ENCODE peak calls at places on chromosomes 11 and 22, in five cellular contexts. J is activated T-helper 1 cell treated with anti-CD3 and anti-CD28 coated beads, Interleukin-12 subunit alpha, Interleukin-12 subunit beta, Interleukin-2, Interleukin-4 antibody, amounts not matched to agents 30 ng/mL and 10 ng/mL and 1 ng/mL, durations not matched to agents 14 hours and 24 hours and 36 hours; M is mucosa of gallbladder; C is right cardiac atrium; X is NCI-H446. S is an unnamed sample.

GRCh38 chr11:23423119-23423518 is 562.8 kb upstream of the CCDC179 start:
- DNase-seq in M (no peak), J (no peak), C (no peak), X (no peak), S (no peak)

GRCh38 chr22:29520851-29521250 is 32.7 kb downstream of the THOC5 start:
- DNase-seq in C (no peak), J (no peak), M (no peak), X (no peak), S (no peak)

GRCh38 chr11:26319906-26320305 is 12.0 kb upstream of the ANO3 start:
- DNase-seq in J (no peak), X (no peak), C (no peak), M (peak), S (no peak)

GRCh38 chr11:124762077-124762623 is at the start of gene ESAM:
- DNase-seq in C (peak), M (no peak), J (peak), X (no peak), S (peak)

GRCh38 chr11:910044-910588 is 494 bp downstream of the CHID1 start:
- DNase-seq in M (no peak), X (no peak), J (no peak), C (no peak), S (no peak)

GRCh38 chr11:87473174-87473573 is 435.4 kb downstream of the TMEM135 start:
- DNase-seq in M (no peak), X (no peak), C (no peak), J (no peak), S (no peak)

GRCh38 chr11:86551286-86551685 is 121.1 kb downstream of the ME3 start:
- DNase-seq in M (peak), C (no peak), J (no peak), X (no peak), S (no peak)

GRCh38 chr22:45804986-45805325 is 133.3 kb downstream of the ATXN10 start:
- DNase-seq in J (no peak), X (no peak), M (no peak), C (no peak), S (no peak)

GRCh38 chr11:776459-777287 is 614 bp downstream of the GATD1 start:
- DNase-seq in C (peak), X (no peak), J (no peak), M (no peak), S (no peak)

GRCh38 chr11:12539570-12539969 is 134.7 kb upstream of the TEAD1 start:
- DNase-seq in M (no peak), C (no peak), J (no peak), X (no peak), S (no peak)

GRCh38 chr11:106917973-106918372 is 100.3 kb downstream of the GUCY1A2 start:
- DNase-seq in J (no peak), X (no peak), M (no peak), C (no peak), S (no peak)

GRCh38 chr11:3022300-3022967 is 30.3 kb upstream of the NAP1L4 start:
- DNase-seq in J (no peak), M (no peak), X (no peak), C (peak), S (no peak)

GRCh38 chr22:31323578-31324550 is 22.3 kb downstream of the PATZ1 start:
- DNase-seq in J (no peak), X (no peak), C (no peak), M (no peak), S (no peak)

GRCh38 chr11:13962562-13963168 is at the start of gene SPON1:
- DNase-seq in M (peak), J (peak), C (peak), X (no peak), S (no peak)

GRCh38 chr22:33492210-33492651 is 428.0 kb downstream of the LARGE1 start:
- DNase-seq in J (no peak), C (no peak), X (no peak), M (peak), S (no peak)

GRCh38 chr11:75792997-75793800 is 21.8 kb upstream of the UVRAG start:
- DNase-seq in M (no peak), J (no peak), X (no peak), C (peak), S (no peak)

GRCh38 chr11:32006799-32007388 is 84.0 kb upstream of the RCN1 start:
- DNase-seq in X (peak), M (no peak), J (no peak), C (no peak), S (peak)

GRCh38 chr11:127002669-127003259 is 2.2 kb upstream of the KIRREL3 start:
- DNase-seq in M (no peak), X (no peak), J (no peak), C (no peak), S (no peak)

GRCh38 chr22:49824185-49824925 is 3.3 kb downstream of the BRD1 start:
- DNase-seq in M (no peak), C (no peak), J (no peak), X (no peak), S (no peak)

GRCh38 chr11:74485868-74486267 is 7.7 kb downstream of the LIPT2 start:
- DNase-seq in X (no peak), C (no peak), M (no peak), J (no peak), S (no peak)

GRCh38 chr11:63915961-63916836 is 765 bp downstream of the RCOR2 start:
- DNase-seq in C (peak), X (no peak), J (no peak), M (no peak), S (peak)

GRCh38 chr22:39894554-39895092 is 1.1 kb upstream of the ENTHD1 start:
- DNase-seq in X (no peak), J (no peak), M (no peak), C (no peak), S (no peak)

GRCh38 chr11:2833938-2834892 is 51.4 kb downstream of the CDKN1C start:
- DNase-seq in M (no peak), X (no peak), C (peak), J (no peak), S (no peak)

GRCh38 chr11:64256300-64256699 is 5.0 kb downstream of the PLCB3 start:
- DNase-seq in M (no peak), J (no peak), X (no peak), C (no peak), S (no peak)

GRCh38 chr11:72924568-72925190 is 110.5 kb downstream of the ATG16L2 start:
- DNase-seq in M (no peak), X (peak), J (no peak), C (no peak), S (no peak)

GRCh38 chr11:64998690-64999431 is 2.1 kb upstream of the BATF2 start:
- DNase-seq in C (no peak), X (no peak), M (no peak), J (no peak), S (peak)

GRCh38 chr11:100941033-100941432 is 188.6 kb downstream of the PGR start:
- DNase-seq in C (no peak), X (no peak), J (no peak), M (no peak), S (no peak)

GRCh38 chr22:42324991-42325710 is 54.7 kb upstream of the TCF20 start:
- DNase-seq in C (no peak), J (no peak), X (no peak), M (no peak), S (peak)

GRCh38 chr22:49694462-49695260 is 133.0 kb downstream of the BRD1 start:
- DNase-seq in X (no peak), M (no peak), C (no peak), J (no peak), S (no peak)

GRCh38 chr11:4569075-4569474 is 12.5 kb upstream of the OR52I2 start:
- DNase-seq in X (no peak), J (no peak), C (peak), M (no peak), S (no peak)

GRCh38 chr11:30583505-30584280 is 2.5 kb downstream of the MPPED2 start:
- DNase-seq in X (no peak), M (no peak), C (peak), J (no peak), S (no peak)

GRCh38 chr11:76823481-76824028 is 37.2 kb upstream of the ACER3 start:
- DNase-seq in J (no peak), C (no peak), M (no peak), X (no peak), S (no peak)

GRCh38 chr22:35313311-35314121 is 13.8 kb downstream of the TOM1 start:
- DNase-seq in C (peak), M (peak), J (no peak), X (no peak), S (peak)

GRCh38 chr11:2305862-2306823 is 4.3 kb downstream of the TSPAN32 start:
- DNase-seq in M (peak), J (no peak), C (peak), X (no peak), S (no peak)

GRCh38 chr11:61549662-61550568 is 31.0 kb downstream of the SYT7 start:
- DNase-seq in J (no peak), C (peak), M (no peak), X (peak), S (no peak)

GRCh38 chr11:132301900-132302299 is 931.5 kb downstream of the NTM start:
- DNase-seq in M (no peak), C (no peak), J (no peak), X (no peak), S (no peak)

GRCh38 chr22:22619765-22620414 is 24.5 kb upstream of the GGTLC2 start:
- DNase-seq in J (no peak), X (no peak), M (no peak), C (no peak), S (no peak)

GRCh38 chr22:44085743-44086741 is 61.9 kb downstream of the PARVB start:
- DNase-seq in X (no peak), J (peak), C (peak), M (peak), S (peak)

S was measured in NCI-H2171.